ENCODE peak calls at places on chromosomes 11 and 22, in nine cellular contexts. H, N, O, V, G, Z, U, F and W are unnamed samples.
A peak's percentile ranks its signal among the peaks of the same experiment; 100 is the strongest.

GRCh38 chr22:35611200-35611890 is 5.8 kb downstream of the MB start:
- DNase-seq in F (no peak), V (no peak), U (no peak), O (no peak), N (no peak), G (no peak), H (no peak), Z (no peak), W (no peak)

GRCh38 chr22:42026705-42027104 is 28.1 kb downstream of the WBP2NL start:
- DNase-seq in Z (no peak), V (no peak), G (no peak), O (no peak), U (no peak), N (no peak), F (no peak), H (no peak), W (no peak)

GRCh38 chr11:119688362-119688761 is 40.6 kb downstream of the NECTIN1 start:
- DNase-seq in Z (no peak), U (no peak), N (no peak), H (no peak), F (no peak), O (no peak), V (no peak), G (no peak), W (no peak)

GRCh38 chr11:72643547-72643946 is 30.7 kb downstream of the PDE2A start:
- DNase-seq in V (peak; percentile 47), Z (no peak), N (no peak), H (peak; percentile 89), G (no peak), U (peak; percentile 54), F (no peak), O (no peak), W (no peak)

GRCh38 chr11:63017306-63017974 is 1.8 kb upstream of the SLC22A8 start:
- DNase-seq in O (peak; percentile 27), H (no peak), V (peak; percentile 20), Z (no peak), F (no peak), G (no peak), U (no peak), N (no peak), W (peak; percentile 28)

GRCh38 chr22:44664149-44664548 is 37.9 kb upstream of the PRR5 start:
- DNase-seq in V (peak; percentile 60), O (peak; percentile 86), N (peak; percentile 74), F (no peak), Z (no peak), H (no peak), G (peak; percentile 91), U (no peak), W (no peak)

GRCh38 chr22:47204002-47204979 is 441.8 kb downstream of the TBC1D22A start:
- DNase-seq in O (no peak), U (no peak), H (no peak), N (no peak), G (peak; percentile 66), V (no peak), F (no peak), Z (no peak), W (no peak)

GRCh38 chr11:111449158-111449557 is 63.0 kb downstream of the BTG4 start:
- DNase-seq in V (no peak), G (no peak), H (no peak), O (no peak), N (no peak), F (no peak), Z (no peak), U (no peak), W (no peak)

GRCh38 chr11:67262731-67263675 is 3.3 kb upstream of the GRK2 start:
- DNase-seq in N (no peak), U (peak; percentile 87), H (peak; percentile 92), G (peak; percentile 93), Z (peak; percentile 85), O (peak; percentile 80), V (peak; percentile 88), F (no peak), W (no peak)

GRCh38 chr11:67261942-67262681 is 4.2 kb upstream of the GRK2 start:
- DNase-seq in V (no peak), G (no peak), U (no peak), H (no peak), O (no peak), F (no peak), Z (no peak), N (no peak), W (no peak)

GRCh38 chr11:67260406-67260805 is 5.9 kb upstream of the GRK2 start:
- DNase-seq in O (no peak), G (no peak), U (no peak), V (no peak), F (no peak), H (no peak), Z (no peak), N (no peak), W (no peak)

GRCh38 chr11:67264260-67264659 is 2.0 kb upstream of the GRK2 start:
- DNase-seq in H (no peak), N (no peak), O (no peak), G (no peak), U (no peak), F (no peak), Z (no peak), V (no peak), W (no peak)

DNA sequence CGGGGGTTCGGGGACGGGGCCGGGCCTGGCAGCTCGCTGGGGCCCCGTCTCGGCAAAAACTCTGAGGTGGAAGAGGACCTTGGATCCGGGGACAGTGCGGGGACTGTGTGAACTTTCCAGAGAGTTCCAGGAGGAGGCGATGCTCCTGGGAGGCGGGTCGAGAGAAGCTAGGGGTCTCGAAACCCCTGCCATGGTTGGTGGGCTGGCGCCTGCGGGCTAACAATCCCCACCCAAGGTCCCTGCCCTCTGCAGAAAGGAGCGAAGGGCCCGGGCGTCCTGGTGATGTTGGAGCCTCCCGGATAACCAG is 4.7 kb upstream of the GRK2 start:
- DNase-seq in G (no peak), U (no peak), F (no peak), Z (no peak), V (no peak), O (no peak), N (no peak), H (no peak), W (no peak)
- H3K4me3 ChIP-seq in G (peak overlapping the region; percentile 10), U (peak overlapping the region; percentile 23), F (peak overlapping the region; percentile 44), Z (peak overlapping the region; percentile 22), V (peak overlapping the region; percentile 54), O (peak overlapping the region; percentile 51), N (no peak overlapping the region), H (peak overlapping the region; percentile 57), W (no peak overlapping the region)

GRCh38 chr11:129694538-129694937 is 121.1 kb upstream of the TMEM45B start:
- DNase-seq in G (no peak), F (no peak), V (no peak), N (no peak), O (no peak), H (peak; percentile 36), U (no peak), Z (no peak), W (no peak)

GRCh38 chr11:129696309-129696989 is 119.2 kb upstream of the TMEM45B start:
- DNase-seq in N (no peak), Z (no peak), V (no peak), F (no peak), H (no peak), O (no peak), G (no peak), U (no peak), W (no peak)

GRCh38 chr11:129695543-129696308 is 119.9 kb upstream of the TMEM45B start:
- DNase-seq in F (no peak), O (peak; percentile 59), U (peak; percentile 30), V (peak; percentile 52), H (peak; percentile 71), N (peak; percentile 32), G (peak; percentile 86), Z (peak; percentile 85), W (no peak)

GRCh38 chr11:129698212-129698611 is 117.4 kb upstream of the TMEM45B start:
- DNase-seq in O (no peak), H (no peak), Z (no peak), F (no peak), G (no peak), U (no peak), N (no peak), V (no peak), W (no peak)

DNA sequence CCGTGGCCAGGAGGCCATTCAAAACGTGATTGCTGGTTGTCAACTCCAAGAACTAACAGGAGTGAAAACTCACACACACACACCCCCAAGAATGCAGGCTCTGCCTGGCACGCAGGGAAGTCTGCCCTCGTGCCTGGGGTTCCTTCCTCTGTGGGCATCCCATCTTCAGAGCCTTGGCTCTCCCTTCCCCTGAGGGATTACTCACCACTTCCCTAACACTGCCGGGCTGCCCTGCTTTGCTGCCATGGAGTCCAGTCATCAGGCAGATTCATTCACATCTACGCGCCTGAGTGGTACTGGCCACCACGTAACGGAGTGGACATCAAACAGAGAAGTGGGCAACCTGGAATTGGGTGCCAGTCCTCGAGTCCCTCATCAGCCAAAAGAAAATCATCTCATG is 120.7 kb upstream of the TMEM45B start:
- DNase-seq in O (no peak), U (peak; percentile 9), Z (no peak), G (no peak), N (no peak), H (peak; percentile 20), F (no peak), V (no peak), W (no peak)
- TF ChIP-seq CTCF in O (no peak), U (no peak), Z (no peak), G (no peak), N (no peak), H (no peak), F (no peak), V (no peak), W (no peak)

DNA sequence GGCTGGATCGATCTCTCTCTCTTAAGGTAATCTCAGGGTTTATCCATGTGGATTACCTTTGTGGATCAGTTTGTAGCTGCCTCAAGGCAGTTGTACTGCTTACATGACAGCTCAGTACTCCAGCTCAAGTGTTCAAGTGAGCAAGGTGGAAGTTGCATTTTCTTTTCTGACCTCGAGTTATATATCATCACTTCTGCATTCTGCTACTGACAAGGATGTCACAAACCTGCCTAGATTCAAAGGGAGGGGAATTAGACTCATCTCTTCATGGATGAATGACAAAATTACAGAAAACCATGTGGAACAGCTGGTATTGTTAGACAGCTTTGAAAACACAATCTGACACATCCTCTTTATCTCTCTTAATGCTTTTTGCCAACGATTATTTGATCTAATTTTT is 6.0 kb upstream of the TCN2 start:
- DNase-seq in G (no peak), U (no peak), H (no peak), F (no peak), N (no peak), V (no peak), O (no peak), Z (no peak), W (no peak)
- H3K4me3 ChIP-seq in G (no peak overlapping the region), U (no peak overlapping the region), H (no peak overlapping the region), F (no peak overlapping the region), N (no peak overlapping the region), V (no peak overlapping the region), O (no peak overlapping the region), Z (no peak overlapping the region), W (no peak overlapping the region)

GRCh38 chr11:44815917-44816456 is 89.2 kb downstream of the TSPAN18 start:
- DNase-seq in N (no peak), H (no peak), Z (no peak), U (no peak), V (no peak), G (peak; percentile 27), F (no peak), O (no peak), W (no peak)

GRCh38 chr11:44811841-44812448 is 85.2 kb downstream of the TSPAN18 start:
- DNase-seq in H (no peak), V (no peak), U (no peak), O (no peak), Z (no peak), G (peak; percentile 59), F (no peak), N (no peak), W (no peak)

GRCh38 chr11:44813401-44813800 is 86.6 kb downstream of the TSPAN18 start:
- DNase-seq in Z (no peak), G (peak; percentile 45), U (no peak), V (no peak), H (no peak), N (no peak), O (no peak), F (no peak), W (no peak)

GRCh38 chr11:44814881-44815592 is 88.3 kb downstream of the TSPAN18 start:
- DNase-seq in V (peak; percentile 34), G (peak; percentile 44), Z (no peak), H (no peak), N (no peak), O (peak; percentile 51), F (no peak), U (peak; percentile 56), W (no peak)

GRCh38 chr11:44812971-44813370 is 86.2 kb downstream of the TSPAN18 start:
- DNase-seq in O (no peak), F (no peak), G (peak; percentile 81), Z (no peak), V (no peak), H (no peak), U (no peak), N (no peak), W (no peak)
- TF ChIP-seq CTCF in O (no peak), F (no peak), G (no peak), Z (no peak), V (no peak), H (no peak), U (no peak), N (no peak), W (no peak)